ENCODE peak calls at places on chromosomes 11 and 22, in six cellular contexts. One of them, this sample, is unnamed.

GRCh38 chr22:22110548-22111266 is 128.1 kb upstream of the TOP3B start:
- DNase-seq in stimulated activated effector memory CD8-positive, alpha-beta T cell treated with anti-CD3 and anti-CD28 coated beads, Interleukin-12 subunit alpha, Interleukin-12 subunit beta, amount 100 ng/mL, for 72 hours: peak; percentile 35
- DNase-seq in NCI-H2081: no peak
- DNase-seq in NCI-H1436: peak; percentile 27
- DNase-seq in AG04449: no peak
- DNase-seq in fibroblast of gingiva: peak; percentile 48
- DNase-seq in this sample: peak; percentile 47

GRCh38 chr11:62446091-62446490 is 27.3 kb downstream of the SCGB1A1 start:
- DNase-seq in AG04449: no peak
- DNase-seq in stimulated activated effector memory CD8-positive, alpha-beta T cell treated with anti-CD3 and anti-CD28 coated beads, Interleukin-12 subunit alpha, Interleukin-12 subunit beta, amount 100 ng/mL, for 72 hours: no peak
- DNase-seq in NCI-H1436: no peak
- DNase-seq in fibroblast of gingiva: no peak
- DNase-seq in NCI-H2081: no peak
- DNase-seq in this sample: no peak

GRCh38 chr11:18798941-18799469 is 7.4 kb upstream of the PTPN5 start:
- DNase-seq in stimulated activated effector memory CD8-positive, alpha-beta T cell treated with anti-CD3 and anti-CD28 coated beads, Interleukin-12 subunit alpha, Interleukin-12 subunit beta, amount 100 ng/mL, for 72 hours: no peak
- DNase-seq in NCI-H2081: no peak
- DNase-seq in AG04449: no peak
- DNase-seq in NCI-H1436: no peak
- DNase-seq in fibroblast of gingiva: no peak
- DNase-seq in this sample: no peak

GRCh38 chr11:79708319-79708928 is 267.6 kb upstream of the TENM4 start:
- DNase-seq in NCI-H1436: no peak
- DNase-seq in NCI-H2081: peak; percentile 51
- DNase-seq in fibroblast of gingiva: no peak
- DNase-seq in AG04449: peak; percentile 4
- DNase-seq in stimulated activated effector memory CD8-positive, alpha-beta T cell treated with anti-CD3 and anti-CD28 coated beads, Interleukin-12 subunit alpha, Interleukin-12 subunit beta, amount 100 ng/mL, for 72 hours: no peak
- DNase-seq in this sample: peak; percentile 62

GRCh38 chr11:115503083-115503885 is 931 bp downstream of the CADM1 start:
- DNase-seq in fibroblast of gingiva: peak; percentile 4
- DNase-seq in NCI-H1436: peak; percentile 37
- DNase-seq in NCI-H2081: peak; percentile 69
- DNase-seq in stimulated activated effector memory CD8-positive, alpha-beta T cell treated with anti-CD3 and anti-CD28 coated beads, Interleukin-12 subunit alpha, Interleukin-12 subunit beta, amount 100 ng/mL, for 72 hours: peak; percentile 10
- DNase-seq in AG04449: no peak
- DNase-seq in this sample: peak; percentile 81

GRCh38 chr11:83174008-83174407 is 17.1 kb downstream of the PCF11 start:
- DNase-seq in NCI-H2081: no peak
- DNase-seq in AG04449: no peak
- DNase-seq in NCI-H1436: no peak
- DNase-seq in fibroblast of gingiva: no peak
- DNase-seq in stimulated activated effector memory CD8-positive, alpha-beta T cell treated with anti-CD3 and anti-CD28 coated beads, Interleukin-12 subunit alpha, Interleukin-12 subunit beta, amount 100 ng/mL, for 72 hours: no peak
- DNase-seq in this sample: no peak

GRCh38 chr22:35023692-35024363 is 42.1 kb upstream of the ISX start:
- DNase-seq in AG04449: no peak
- DNase-seq in stimulated activated effector memory CD8-positive, alpha-beta T cell treated with anti-CD3 and anti-CD28 coated beads, Interleukin-12 subunit alpha, Interleukin-12 subunit beta, amount 100 ng/mL, for 72 hours: peak; percentile 51
- DNase-seq in fibroblast of gingiva: no peak
- DNase-seq in NCI-H2081: peak; percentile 2
- DNase-seq in NCI-H1436: peak; percentile 36
- DNase-seq in this sample: peak; percentile 60

GRCh38 chr11:21893468-21893867 is 299.4 kb upstream of the ANO5 start:
- DNase-seq in NCI-H2081: no peak
- DNase-seq in stimulated activated effector memory CD8-positive, alpha-beta T cell treated with anti-CD3 and anti-CD28 coated beads, Interleukin-12 subunit alpha, Interleukin-12 subunit beta, amount 100 ng/mL, for 72 hours: no peak
- DNase-seq in AG04449: no peak
- DNase-seq in NCI-H1436: no peak
- DNase-seq in fibroblast of gingiva: no peak
- DNase-seq in this sample: no peak

GRCh38 chr11:66317766-66318575 is 1.1 kb upstream of the CD248 start:
- DNase-seq in stimulated activated effector memory CD8-positive, alpha-beta T cell treated with anti-CD3 and anti-CD28 coated beads, Interleukin-12 subunit alpha, Interleukin-12 subunit beta, amount 100 ng/mL, for 72 hours: no peak
- DNase-seq in NCI-H1436: no peak
- DNase-seq in NCI-H2081: no peak
- DNase-seq in AG04449: no peak
- DNase-seq in fibroblast of gingiva: peak; percentile 93
- DNase-seq in this sample: peak; percentile 59

GRCh38 chr11:11253995-11254394 is 99.1 kb downstream of the CSNK2A3 start:
- DNase-seq in AG04449: no peak
- DNase-seq in stimulated activated effector memory CD8-positive, alpha-beta T cell treated with anti-CD3 and anti-CD28 coated beads, Interleukin-12 subunit alpha, Interleukin-12 subunit beta, amount 100 ng/mL, for 72 hours: no peak
- DNase-seq in NCI-H2081: no peak
- DNase-seq in fibroblast of gingiva: no peak
- DNase-seq in NCI-H1436: no peak
- DNase-seq in this sample: no peak

GRCh38 chr11:83449338-83449913 is 163.3 kb upstream of the CCDC90B start:
- DNase-seq in AG04449: no peak
- DNase-seq in stimulated activated effector memory CD8-positive, alpha-beta T cell treated with anti-CD3 and anti-CD28 coated beads, Interleukin-12 subunit alpha, Interleukin-12 subunit beta, amount 100 ng/mL, for 72 hours: no peak
- DNase-seq in NCI-H2081: no peak
- DNase-seq in NCI-H1436: peak; percentile 48
- DNase-seq in fibroblast of gingiva: no peak
- DNase-seq in this sample: no peak

This sample was measured in Caco-2.